ENCODE peak calls at places on chromosomes 1 and 21, in nine cellular contexts. H is NCI-H1417; G is activated CD4-positive, alpha-beta T cell treated with anti-CD3 and anti-CD28 coated beads for 36 hours; O is activated T-cell treated with anti-CD3 and anti-CD28 coated beads, Interleukin-2, amount 50 U/mL, for 4 hours; B is stimulated activated CD8-positive, alpha-beta memory T cell treated with anti-CD3 and anti-CD28 coated beads, Interleukin-15, amount 100 ng/mL, for 24 hours; M is kidney tubule cell; Q is hepatocyte; E is GM12878; F is nucleus accumbens. A is an unnamed sample.
A peak's percentile ranks its signal among the peaks of the same experiment; 100 is the strongest.

GRCh38 chr1:32234792-32235191 is 12.2 kb upstream of the FAM167B start:
- DNase-seq in F (no peak), E (no peak), B (no peak), Q (no peak), O (no peak), H (no peak), M (no peak), G (no peak), A (no peak)

GRCh38 chr1:224183591-224184312 is 712 bp downstream of the DEGS1 start:
- DNase-seq in F (peak; percentile 75), Q (peak; percentile 75), O (peak; percentile 49), E (no peak), B (peak; percentile 38), M (peak; percentile 68), G (peak; percentile 79), H (peak; percentile 26), A (peak; percentile 80)

GRCh38 chr1:176193663-176194062 is 13.4 kb downstream of the COP1 start:
- DNase-seq in E (no peak), O (no peak), Q (no peak), G (no peak), F (no peak), B (no peak), M (no peak), H (no peak), A (no peak)

GRCh38 chr21:18369115-18369514 is 34.5 kb downstream of the TMPRSS15 start:
- DNase-seq in O (no peak), F (no peak), M (peak; percentile 1), E (no peak), G (no peak), H (peak; percentile 9), B (no peak), Q (peak; percentile 34), A (peak; percentile 65)

GRCh38 chr1:12615916-12616708 is 1.9 kb downstream of the DHRS3 start:
- DNase-seq in O (no peak), G (peak; percentile 38), M (peak; percentile 82), F (peak; percentile 49), Q (peak; percentile 81), B (no peak), H (no peak), E (no peak), A (peak; percentile 63)

GRCh38 chr1:119046429-119047039 is 58.4 kb upstream of the TBX15 start:
- DNase-seq in M (no peak), Q (no peak), B (no peak), G (no peak), F (no peak), H (no peak), O (no peak), E (no peak), A (peak; percentile 43)

GRCh38 chr1:230255116-230255515 is 171.0 kb downstream of the PGBD5 start:
- DNase-seq in M (no peak), O (no peak), B (no peak), G (no peak), Q (no peak), E (no peak), F (no peak), H (no peak), A (no peak)

GRCh38 chr1:53016705-53017104 is 45.3 kb upstream of the PODN start:
- DNase-seq in B (no peak), G (no peak), H (no peak), E (no peak), O (no peak), F (no peak), M (no peak), Q (no peak), A (peak; percentile 6)

GRCh38 chr1:160488347-160489058 is 34.6 kb downstream of the SLAMF6 start:
- DNase-seq in O (no peak), H (no peak), F (no peak), G (no peak), Q (no peak), E (peak; percentile 37), B (no peak), M (no peak), A (no peak)

GRCh38 chr1:238991730-238992490 is 394.5 kb upstream of the CHRM3 start:
- DNase-seq in G (no peak), B (no peak), E (no peak), Q (no peak), H (no peak), M (no peak), F (no peak), O (no peak), A (peak; percentile 25)

GRCh38 chr1:184483101-184483813 is 96.4 kb downstream of the C1orf21 start:
- DNase-seq in G (no peak), F (no peak), Q (no peak), H (no peak), M (peak; percentile 58), B (no peak), E (no peak), O (no peak), A (no peak)

GRCh38 chr1:66563094-66563800 is 29.3 kb downstream of the SGIP1 start:
- DNase-seq in H (no peak), E (no peak), G (no peak), O (no peak), M (peak; percentile 88), Q (peak; percentile 57), B (no peak), F (no peak), A (peak; percentile 70)

GRCh38 chr1:167905182-167905581 is 8.8 kb downstream of the ADCY10 start:
- DNase-seq in H (peak; percentile 58), E (no peak), B (no peak), G (no peak), Q (no peak), F (no peak), M (no peak), O (no peak), A (no peak)

GRCh38 chr21:33682992-33683627 is 40.8 kb downstream of the ITSN1 start:
- DNase-seq in B (no peak), F (no peak), M (peak; percentile 95), E (no peak), Q (peak; percentile 63), O (no peak), H (no peak), G (no peak), A (peak; percentile 90)

GRCh38 chr1:53278294-53278693 is 40.0 kb upstream of the MAGOH start:
- DNase-seq in F (peak; percentile 60), E (no peak), O (peak; percentile 74), Q (peak; percentile 73), B (peak; percentile 45), M (peak; percentile 47), G (peak; percentile 80), H (peak; percentile 19), A (peak; percentile 46)

GRCh38 chr1:116678732-116679090 is 11.2 kb upstream of the IGSF3 start:
- DNase-seq in Q (no peak), B (no peak), O (no peak), F (no peak), H (no peak), M (no peak), E (no peak), G (no peak), A (no peak)

GRCh38 chr1:210360852-210361477 is 32.3 kb downstream of the HHAT start:
- DNase-seq in B (no peak), O (no peak), M (peak; percentile 45), H (no peak), Q (peak; percentile 60), E (no peak), G (no peak), F (no peak), A (peak; percentile 76)